ENCODE peak calls at places on chromosomes 12 and 14, in eight cellular contexts. B, J, U, R, F, D, Y and Q are unnamed samples.

GRCh38 chr12:81543621-81544139 is 215.5 kb downstream of the PPFIA2 start:
- DNase-seq in U (no peak), R (no peak), F (no peak), Y (no peak), D (no peak), J (no peak), B (no peak), Q (no peak)

GRCh38 chr12:19799886-19800602 is 360.8 kb downstream of the AEBP2 start:
- DNase-seq in F (no peak), J (no peak), D (no peak), Y (no peak), U (no peak), B (no peak), R (no peak), Q (no peak)

GRCh38 chr12:96033549-96034389 is 1.6 kb downstream of the LTA4H start:
- DNase-seq in B (no peak), D (peak; percentile 17), Y (no peak), U (no peak), R (no peak), F (no peak), J (no peak), Q (no peak)

GRCh38 chr14:32230181-32230580 is 27.1 kb upstream of the RNU6-8 start:
- DNase-seq in U (no peak), R (no peak), J (no peak), Y (peak; percentile 69), F (no peak), D (no peak), B (no peak), Q (no peak)

GRCh38 chr12:115023279-115023678 is 339.3 kb upstream of the TBX3 start:
- DNase-seq in F (peak; percentile 67), R (no peak), D (no peak), J (no peak), Y (no peak), B (no peak), U (no peak), Q (no peak)

GRCh38 chr14:73026243-73026844 is 562 bp downstream of the ZFYVE1 start:
- DNase-seq in F (no peak), B (peak; percentile 29), J (peak; percentile 5), Y (no peak), D (no peak), R (no peak), U (no peak), Q (peak; percentile 49)

GRCh38 chr14:34682787-34683321 is 31.5 kb downstream of the CFL2 start:
- DNase-seq in F (no peak), D (no peak), B (peak; percentile 52), J (no peak), Y (no peak), U (no peak), R (no peak), Q (no peak)

GRCh38 chr14:32507029-32507984 is 178.2 kb downstream of the AKAP6 start:
- DNase-seq in F (peak; percentile 63), J (no peak), R (no peak), U (no peak), D (no peak), B (no peak), Y (peak; percentile 51), Q (no peak)

GRCh38 chr14:61965030-61965745 is 203.0 kb downstream of the SNAPC1 start:
- DNase-seq in J (no peak), R (no peak), D (peak; percentile 8), U (no peak), B (no peak), F (peak; percentile 73), Y (peak; percentile 33), Q (no peak)

GRCh38 chr14:62736426-62737043 is 308.7 kb downstream of the KCNH5 start:
- DNase-seq in Y (peak; percentile 69), J (no peak), D (no peak), F (no peak), U (no peak), B (no peak), R (no peak), Q (no peak)

GRCh38 chr12:132711169-132711843 is 664 bp downstream of the PGAM5 start:
- DNase-seq in Y (no peak), F (no peak), B (peak; percentile 65), D (peak; percentile 56), R (no peak), J (peak; percentile 40), U (no peak), Q (peak; percentile 58)

GRCh38 chr12:105470601-105471000 is 140.1 kb downstream of the C12orf75 start:
- DNase-seq in U (no peak), F (no peak), B (no peak), J (no peak), R (no peak), D (no peak), Y (no peak), Q (no peak)

GRCh38 chr12:77946541-77947021 is 115.9 kb downstream of the NAV3 start:
- DNase-seq in J (no peak), B (no peak), Y (no peak), F (peak; percentile 72), D (no peak), R (no peak), U (no peak), Q (no peak)

GRCh38 chr12:81759215-81759991 is at the start of gene PPFIA2:
- DNase-seq in U (no peak), F (peak; percentile 49), Y (peak; percentile 6), J (no peak), D (peak; percentile 35), R (peak; percentile 0), B (no peak), Q (no peak)

GRCh38 chr14:77183896-77184295 is 2.3 kb downstream of the TMEM63C start:
- DNase-seq in U (no peak), D (no peak), J (no peak), Y (no peak), F (no peak), B (no peak), R (no peak), Q (no peak)

GRCh38 chr14:90561031-90561430 is 164.2 kb downstream of the CALM1 start:
- DNase-seq in R (no peak), Y (no peak), U (no peak), J (no peak), F (no peak), B (no peak), D (no peak), Q (no peak)

GRCh38 chr14:23101213-23101970 is 3.4 kb downstream of the CIROP start:
- DNase-seq in Y (no peak), U (no peak), J (no peak), R (no peak), B (no peak), F (no peak), D (no peak), Q (peak; percentile 33)

GRCh38 chr12:52082026-52082667 is 2.6 kb downstream of the SMIM41 start:
- DNase-seq in Y (no peak), F (peak; percentile 13), B (no peak), J (no peak), R (no peak), U (peak; percentile 46), D (peak; percentile 29), Q (peak; percentile 74)

GRCh38 chr12:91506461-91506860 is 323.8 kb upstream of the DCN start:
- DNase-seq in J (no peak), F (no peak), D (no peak), Y (no peak), R (no peak), B (no peak), U (no peak), Q (no peak)

GRCh38 chr12:104533134-104533533 is 76.4 kb downstream of the CHST11 start:
- DNase-seq in Y (no peak), R (no peak), F (no peak), D (no peak), J (no peak), U (no peak), B (no peak), Q (no peak)

GRCh38 chr12:46664771-46665287 is 161.0 kb downstream of the SLC38A4 start:
- DNase-seq in B (peak; percentile 38), J (no peak), Y (peak; percentile 76), R (no peak), F (peak; percentile 83), U (no peak), D (peak; percentile 50), Q (no peak)

GRCh38 chr12:16586350-16587109 is 19.4 kb downstream of the LMO3 start:
- DNase-seq in U (no peak), J (no peak), F (peak; percentile 86), R (no peak), D (peak; percentile 44), Y (no peak), B (no peak), Q (no peak)

GRCh38 chr12:2335517-2335916 is 282.7 kb downstream of the CACNA1C start:
- DNase-seq in B (no peak), F (peak; percentile 54), U (no peak), Y (no peak), J (no peak), R (no peak), D (no peak), Q (no peak)

GRCh38 chr12:120125029-120125428 is 8.5 kb upstream of the RAB35 start:
- DNase-seq in F (no peak), Y (no peak), R (no peak), D (no peak), J (no peak), B (no peak), U (no peak), Q (no peak)

GRCh38 chr14:68140111-68140741 is 320.6 kb downstream of the RAD51B start:
- DNase-seq in J (no peak), B (no peak), Y (peak; percentile 99), F (peak; percentile 97), D (peak; percentile 90), R (no peak), U (peak; percentile 44), Q (no peak)

GRCh38 chr14:38964630-38965029 is 138.4 kb downstream of the SEC23A start:
- DNase-seq in J (no peak), F (no peak), R (no peak), U (no peak), B (no peak), D (peak; percentile 14), Y (peak; percentile 14), Q (no peak)

GRCh38 chr14:95808371-95808770 is 68.3 kb upstream of the TUNAR start:
- DNase-seq in J (no peak), F (no peak), U (peak; percentile 13), B (no peak), Y (no peak), R (no peak), D (no peak), Q (no peak)

GRCh38 chr14:79328863-79329262 is 882.4 kb downstream of the DIO2 start:
- DNase-seq in F (no peak), Y (no peak), D (no peak), J (no peak), R (no peak), B (no peak), U (no peak), Q (no peak)

GRCh38 chr12:69405466-69405865 is 45.9 kb downstream of the YEATS4 start:
- DNase-seq in U (no peak), Y (peak; percentile 95), D (peak; percentile 77), R (no peak), F (peak; percentile 81), B (no peak), J (no peak), Q (no peak)

GRCh38 chr12:11758087-11758837 is 108.8 kb downstream of the ETV6 start:
- DNase-seq in J (peak; percentile 82), D (no peak), R (no peak), U (no peak), B (no peak), F (no peak), Y (no peak), Q (no peak)

GRCh38 chr14:102930753-102931579 is 8.5 kb downstream of the AMN start:
- DNase-seq in U (no peak), D (peak; percentile 34), J (no peak), F (no peak), B (no peak), R (no peak), Y (no peak), Q (no peak)

GRCh38 chr12:64820593-64820992 is 3.9 kb upstream of the TBC1D30 start:
- DNase-seq in J (no peak), R (no peak), Y (no peak), U (no peak), D (no peak), F (no peak), B (no peak), Q (no peak)

GRCh38 chr12:93434305-93434704 is 7.4 kb downstream of the UBE2N start:
- DNase-seq in Y (no peak), U (no peak), R (no peak), J (peak; percentile 36), B (no peak), F (peak; percentile 22), D (no peak), Q (no peak)